ENCODE peak calls at places on chromosomes 12 and 14, in eight cellular contexts. B is stimulated activated CD8-positive, alpha-beta memory T cell treated with anti-CD3 and anti-CD28 coated beads, Interleukin-7, amount 100 ng/mL, for 48 hours; Z is activated gamma-delta T cell treated with anti-CD3 and anti-CD28 coated beads, Interleukin-2, amount 50 U/mL, for 16 hours; W is left lung; D is activated CD4-positive, alpha-beta T cell treated with anti-CD3 and anti-CD28 coated beads, Interleukin-2, amount 50 U/mL, for 4 hours; C is CD4-positive, CD25-positive, alpha-beta regulatory T cell; V is SW 1271; N is activated CD4-positive, CD25-positive, alpha-beta regulatory T cell treated with anti-CD3 and anti-CD28 coated beads, Interleukin-2, amount 50 U/mL, for 72 hours. S is an unnamed sample.

GRCh38 chr12:52278931-52279682 is 4.7 kb downstream of the KRT86 start:
- DNase-seq in B (peak), Z (peak), W (peak), D (peak), C (peak), V (peak), N (peak), S (peak)

GRCh38 chr12:121537814-121538698 is 42.8 kb downstream of the KDM2B start:
- DNase-seq in B (no peak), Z (no peak), W (no peak), D (peak), C (peak), V (no peak), N (peak), S (no peak)

GRCh38 chr12:69651922-69652321 is 41.2 kb upstream of the LRRC10 start:
- DNase-seq in B (no peak), Z (no peak), W (no peak), D (no peak), C (no peak), V (no peak), N (no peak), S (no peak)

GRCh38 chr14:87181288-87181687 is 811.7 kb downstream of the GALC start:
- DNase-seq in B (no peak), Z (no peak), W (no peak), D (no peak), C (no peak), V (no peak), N (no peak), S (no peak)

GRCh38 chr14:66140213-66140918 is 345.8 kb upstream of the CCDC196 start:
- DNase-seq in B (no peak), Z (no peak), W (no peak), D (no peak), C (peak), V (no peak), N (no peak), S (no peak)

GRCh38 chr12:42609605-42610004 is 20.1 kb upstream of the PRICKLE1 start:
- DNase-seq in B (no peak), Z (no peak), W (no peak), D (no peak), C (no peak), V (no peak), N (no peak), S (no peak)

GRCh38 chr14:65263161-65263788 is 149.3 kb upstream of the FUT8 start:
- DNase-seq in B (no peak), Z (no peak), W (no peak), D (no peak), C (no peak), V (no peak), N (no peak), S (no peak)

GRCh38 chr14:81256289-81256960 is 35.7 kb upstream of the GTF2A1 start:
- DNase-seq in B (no peak), Z (no peak), W (no peak), D (no peak), C (no peak), V (no peak), N (no peak), S (no peak)

S was measured in NCI-H1436.